ENCODE peak calls at places on chromosomes 4 and X, in nine cellular contexts. M is H7, Y is PC-3, H is foreskin fibroblast, S is heart right ventricle, O is mesendoderm, Z is pancreas, W is psoas muscle, C is spleen. R is an unnamed sample.

GRCh38 chr4:152346979-152347378 is 188.9 kb downstream of the FBXW7 start:
- DNase-seq in M (no peak), Y (no peak), H (no peak), S (no peak), O (no peak), Z (no peak), W (no peak), C (no peak), R (no peak)

GRCh38 chr4:40750461-40751258 is 905 bp downstream of the NSUN7 start:
- DNase-seq in M (peak; percentile 43), Y (peak; percentile 7), H (peak; percentile 33), S (no peak), O (peak; percentile 83), Z (no peak), W (no peak), C (no peak), R (no peak)

GRCh38 chrX:154519389-154519788 is 3.4 kb upstream of the FAM3A start:
- DNase-seq in M (no peak), Y (no peak), H (no peak), S (no peak), O (no peak), Z (no peak), W (no peak), C (no peak), R (no peak)

GRCh38 chr4:87511500-87511899 is 17.7 kb downstream of the SPARCL1 start:
- DNase-seq in M (no peak), Y (no peak), H (no peak), S (no peak), O (no peak), Z (no peak), W (no peak), C (no peak), R (no peak)

GRCh38 chrX:129035180-129035579 is 488.1 kb downstream of the SMARCA1 start:
- DNase-seq in M (no peak), Y (no peak), H (no peak), S (no peak), O (no peak), Z (no peak), W (no peak), C (no peak), R (no peak)

GRCh38 chr4:52748432-52748831 is 2.8 kb downstream of the ERVMER34-1 start:
- DNase-seq in M (no peak), Y (no peak), H (no peak), S (no peak), O (no peak), Z (no peak), W (no peak), C (no peak), R (no peak)

GRCh38 chrX:148535639-148536038 is 35.2 kb downstream of the AFF2 start:
- DNase-seq in M (no peak), Y (no peak), H (peak; percentile 0), S (no peak), O (no peak), Z (no peak), W (no peak), C (no peak), R (no peak)

GRCh38 chr4:87541521-87541920 is 12.3 kb upstream of the SPARCL1 start:
- DNase-seq in M (no peak), Y (no peak), H (no peak), S (no peak), O (no peak), Z (no peak), W (no peak), C (no peak), R (no peak)

GRCh38 chr4:76634239-76634638 is 199.2 kb downstream of the SHROOM3 start:
- DNase-seq in M (no peak), Y (peak; percentile 41), H (peak; percentile 81), S (no peak), O (peak; percentile 27), Z (no peak), W (no peak), C (no peak), R (no peak)

GRCh38 chr4:102299708-102300107 is 45.6 kb downstream of the SLC39A8 start:
- DNase-seq in M (peak; percentile 11), Y (peak; percentile 55), H (peak; percentile 63), S (peak; percentile 6), O (peak; percentile 96), Z (no peak), W (no peak), C (no peak), R (peak; percentile 54)

GRCh38 chr4:148341980-148342800 is 100.0 kb downstream of the NR3C2 start:
- DNase-seq in M (no peak), Y (no peak), H (no peak), S (no peak), O (peak; percentile 15), Z (no peak), W (no peak), C (no peak), R (no peak)
- H3K4me3 ChIP-seq in M (no peak overlapping the region), Y (no peak overlapping the region), H (no peak overlapping the region), S (no peak overlapping the region), O (no peak overlapping the region), Z (peak overlapping the region; percentile 4), W (no peak overlapping the region), C (no peak overlapping the region), R (no peak overlapping the region)

DNA sequence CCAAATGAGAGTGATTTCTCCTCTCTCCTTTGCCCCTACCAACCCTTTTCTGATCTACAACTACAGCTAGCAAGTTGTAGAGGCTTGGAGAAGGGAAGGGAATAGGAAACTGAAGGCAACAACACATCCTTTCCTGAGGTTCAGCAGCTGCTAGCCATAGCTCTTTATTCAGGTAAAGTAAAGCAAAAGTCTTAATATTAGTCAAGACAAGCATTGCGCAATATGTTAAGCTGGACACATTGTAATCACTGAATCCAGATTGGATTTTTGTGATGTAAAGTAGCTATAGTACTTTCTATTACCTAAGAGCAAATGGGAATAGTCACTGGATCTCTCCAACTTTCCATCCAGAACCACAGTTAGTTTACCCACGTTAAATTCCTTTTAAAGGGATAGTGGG is 6.2 kb downstream of the TKTL2 start:
- DNase-seq in M (no peak), Y (no peak), H (peak; percentile 5), S (no peak), O (no peak), Z (no peak), W (no peak), C (no peak), R (no peak)
- H3K4me3 ChIP-seq in M (no peak overlapping the region), Y (no peak overlapping the region), H (no peak overlapping the region), S (no peak overlapping the region), O (no peak overlapping the region), Z (no peak overlapping the region), W (no peak overlapping the region), C (no peak overlapping the region), R (no peak overlapping the region)

DNA sequence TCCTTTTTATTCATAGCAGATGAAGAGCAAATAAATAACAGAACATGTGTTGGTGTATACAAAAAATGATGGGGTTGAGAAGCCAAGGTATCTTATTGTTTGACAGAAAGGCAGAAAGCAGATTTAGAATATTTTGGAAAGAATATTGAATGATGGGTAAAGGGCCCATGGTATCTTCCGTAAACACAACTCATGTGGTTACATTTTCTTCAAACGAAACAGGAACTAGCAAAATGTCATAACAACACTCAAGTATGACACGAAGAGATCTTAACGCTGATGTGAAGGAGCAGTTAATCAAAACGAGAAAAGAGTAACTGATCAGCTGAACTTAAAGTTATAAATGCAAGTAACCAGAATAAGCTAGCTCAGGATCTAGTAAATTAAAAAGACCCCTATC is 195.7 kb upstream of the GK2 start:
- DNase-seq in M (no peak), Y (no peak), H (no peak), S (no peak), O (no peak), Z (no peak), W (no peak), C (no peak), R (no peak)
- H3K4me3 ChIP-seq in M (no peak overlapping the region), Y (no peak overlapping the region), H (no peak overlapping the region), S (no peak overlapping the region), O (no peak overlapping the region), Z (no peak overlapping the region), W (no peak overlapping the region), C (no peak overlapping the region), R (no peak overlapping the region)

DNA sequence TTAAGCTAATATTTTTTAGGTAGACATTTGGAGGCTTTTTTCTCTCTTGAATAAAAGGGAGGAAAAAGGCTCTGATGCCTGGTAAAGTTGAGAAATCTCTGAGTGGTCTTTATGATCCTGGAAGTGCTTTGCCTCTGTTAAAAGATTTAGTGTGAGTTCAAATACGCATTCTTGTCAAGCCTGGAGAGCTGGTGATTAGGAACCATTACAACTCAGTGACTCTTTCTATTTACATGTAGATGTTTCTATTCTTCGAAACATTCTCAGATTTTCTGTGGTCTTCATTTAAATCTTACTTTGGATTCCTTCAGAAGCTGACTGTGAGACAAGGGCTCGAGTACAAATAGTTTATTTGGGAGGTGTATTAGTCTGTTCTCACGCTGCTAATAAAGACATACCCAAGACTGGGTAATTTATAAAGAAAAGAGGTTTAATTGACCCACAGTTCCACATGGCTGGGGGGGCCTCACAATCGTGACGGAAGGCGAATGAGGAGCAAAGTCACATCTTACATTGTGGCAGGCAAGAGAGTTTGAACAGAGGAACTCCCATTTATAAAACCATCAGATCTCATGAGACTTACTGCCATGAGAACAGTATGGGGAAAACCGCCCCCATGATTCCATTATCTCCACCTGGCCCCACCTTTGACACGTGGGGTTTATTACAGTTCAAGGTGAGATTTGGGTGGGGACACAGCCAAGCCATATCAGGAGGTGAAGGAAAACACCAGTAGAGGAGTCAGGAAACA is 143.7 kb upstream of the MED14 start:
- DNase-seq in M (peak; percentile 30), Y (no peak), H (peak; percentile 4), S (no peak), O (peak; percentile 51), Z (no peak), W (no peak), C (no peak), R (no peak)
- H3K4me3 ChIP-seq in M (no peak overlapping the region), Y (no peak overlapping the region), H (no peak overlapping the region), S (no peak overlapping the region), O (no peak overlapping the region), Z (no peak overlapping the region), W (no peak overlapping the region), C (no peak overlapping the region), R (no peak overlapping the region)

DNA sequence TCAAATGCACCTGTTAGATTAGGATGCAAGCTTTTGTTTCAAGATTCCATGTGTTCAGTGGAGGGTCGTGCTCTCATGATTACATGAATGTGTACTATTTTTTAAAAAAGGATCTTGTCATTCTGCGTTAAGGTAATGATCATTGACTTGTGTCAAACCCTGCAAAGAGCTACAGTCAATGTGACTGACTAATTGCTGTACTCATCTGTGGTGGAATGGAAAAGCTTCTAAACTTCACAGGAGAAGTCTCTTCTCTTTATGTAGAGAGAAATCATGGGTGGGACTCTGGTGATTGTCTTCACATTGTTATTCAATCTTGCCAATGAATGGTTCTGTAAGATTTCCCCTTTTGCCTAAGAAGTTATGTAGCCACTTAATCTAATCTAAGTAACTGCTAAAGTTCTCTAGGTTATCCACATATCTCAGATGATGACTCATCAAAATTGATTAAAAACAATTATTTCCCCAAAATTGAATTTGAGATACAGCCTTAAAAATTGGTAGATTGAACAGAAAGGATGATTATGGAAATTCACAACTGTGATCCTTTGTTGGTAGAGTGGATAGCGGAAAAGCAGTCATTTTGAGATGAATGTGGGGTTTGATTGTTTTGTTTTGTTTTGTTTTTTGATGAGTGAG is 6.7 kb downstream of the MAGEE1 start:
- DNase-seq in M (no peak), Y (no peak), H (no peak), S (no peak), O (no peak), Z (no peak), W (no peak), C (no peak), R (no peak)
- H3K4me3 ChIP-seq in M (no peak overlapping the region), Y (no peak overlapping the region), H (no peak overlapping the region), S (no peak overlapping the region), O (no peak overlapping the region), Z (no peak overlapping the region), W (no peak overlapping the region), C (no peak overlapping the region), R (no peak overlapping the region)

GRCh38 chr4:32037391-32037790 is 1317.2 kb downstream of the PCDH7 start:
- DNase-seq in M (no peak), Y (no peak), H (no peak), S (no peak), O (no peak), Z (no peak), W (no peak), C (no peak), R (no peak)
- H3K4me3 ChIP-seq in M (no peak overlapping the region), Y (no peak overlapping the region), H (no peak overlapping the region), S (no peak overlapping the region), O (no peak overlapping the region), Z (no peak overlapping the region), W (no peak overlapping the region), C (no peak overlapping the region), R (no peak overlapping the region)